ENCODE peak calls at places on chromosomes 1 and 21, in six cellular contexts. R is CD8-positive, alpha-beta memory T cell; Z is iris pigment epithelial cell; M is HEK293T; D is lower leg skin; I is activated CD4-positive, alpha-beta T cell treated with anti-CD3 and anti-CD28 coated beads for 4 hours. Y is an unnamed sample.

GRCh38 chr21:16851054-16851453 is 661.8 kb upstream of the CXADR start:
- DNase-seq in R (no peak), Z (no peak), M (no peak), D (no peak), I (no peak), Y (no peak)

GRCh38 chr1:79055856-79056255 is 49.3 kb upstream of the ADGRL4 start:
- DNase-seq in R (no peak), Z (no peak), M (no peak), D (no peak), I (no peak), Y (no peak)

GRCh38 chr1:150973826-150974579 is 632 bp downstream of the CERS2 start:
- DNase-seq in R (peak), Z (no peak), M (peak), D (no peak), I (peak), Y (peak)

GRCh38 chr1:8660455-8660854 is 157.0 kb downstream of the RERE start:
- DNase-seq in R (no peak), Z (peak), M (no peak), D (peak), I (no peak), Y (no peak)

GRCh38 chr1:41390171-41390570 is 28.9 kb downstream of the FOXO6 start:
- DNase-seq in R (no peak), Z (no peak), M (no peak), D (no peak), I (no peak), Y (no peak)

GRCh38 chr1:6646499-6647148 is 22.0 kb downstream of the THAP3 start:
- DNase-seq in R (no peak), Z (peak), M (peak), D (no peak), I (peak), Y (peak)

GRCh38 chr1:204532832-204533231 is 16.6 kb downstream of the MDM4 start:
- DNase-seq in R (no peak), Z (no peak), M (no peak), D (no peak), I (no peak), Y (no peak)

GRCh38 chr1:32273389-32274208 is 18.3 kb upstream of the HDAC1 start:
- DNase-seq in R (peak), Z (no peak), M (no peak), D (no peak), I (peak), Y (peak)

GRCh38 chr1:245682638-245683376 is 528.0 kb downstream of the KIF26B start:
- DNase-seq in R (no peak), Z (no peak), M (no peak), D (peak), I (no peak), Y (no peak)

GRCh38 chr1:8589571-8589970 is 227.9 kb downstream of the RERE start:
- DNase-seq in R (no peak), Z (no peak), M (no peak), D (no peak), I (no peak), Y (no peak)

GRCh38 chr1:60573121-60573520 is 499.6 kb upstream of the C1orf87 start:
- DNase-seq in R (no peak), Z (peak), M (no peak), D (no peak), I (no peak), Y (no peak)

GRCh38 chr1:217630711-217631591 is at the start of the genes GPATCH2 and SPATA17:
- DNase-seq in R (peak), Z (peak), M (peak), D (peak), I (peak), Y (peak)

GRCh38 chr1:72184099-72184695 is 98.1 kb downstream of the NEGR1 start:
- DNase-seq in R (no peak), Z (no peak), M (no peak), D (no peak), I (no peak), Y (no peak)

GRCh38 chr21:14454642-14455009 is 71.7 kb upstream of the HSPA13 start:
- DNase-seq in R (no peak), Z (no peak), M (no peak), D (no peak), I (no peak), Y (no peak)

GRCh38 chr1:33718166-33718565 is 145.7 kb upstream of the HMGB4 start:
- DNase-seq in R (no peak), Z (no peak), M (no peak), D (peak), I (no peak), Y (no peak)

GRCh38 chr1:44784094-44785026 is 3.6 kb downstream of the BEST4 start:
- DNase-seq in R (no peak), Z (no peak), M (no peak), D (no peak), I (no peak), Y (no peak)

GRCh38 chr1:18373882-18374493 is 106.7 kb upstream of the KLHDC7A start:
- DNase-seq in R (no peak), Z (no peak), M (peak), D (no peak), I (no peak), Y (no peak)

GRCh38 chr1:95652423-95652958 is 418.5 kb downstream of the RWDD3 start:
- DNase-seq in R (no peak), Z (no peak), M (no peak), D (no peak), I (no peak), Y (no peak)

GRCh38 chr1:98045211-98046030 is 124.6 kb upstream of the DPYD start:
- DNase-seq in R (no peak), Z (peak), M (no peak), D (no peak), I (no peak), Y (no peak)

GRCh38 chr1:31595836-31596736 is 19.8 kb downstream of the TINAGL1 start:
- DNase-seq in R (no peak), Z (no peak), M (no peak), D (peak), I (no peak), Y (no peak)

GRCh38 chr1:93330617-93331016 is 15.1 kb upstream of the DR1 start:
- DNase-seq in R (no peak), Z (no peak), M (no peak), D (no peak), I (no peak), Y (no peak)

GRCh38 chr1:21866629-21867009 is 54.6 kb downstream of the LDLRAD2 start:
- DNase-seq in R (no peak), Z (no peak), M (no peak), D (no peak), I (no peak), Y (no peak)

GRCh38 chr1:156165083-156165482 is 11.7 kb downstream of the SEMA4A start:
- DNase-seq in R (no peak), Z (no peak), M (no peak), D (no peak), I (no peak), Y (no peak)

GRCh38 chr1:161195171-161195570 is 3.7 kb downstream of the ADAMTS4 start:
- DNase-seq in R (no peak), Z (no peak), M (no peak), D (no peak), I (no peak), Y (no peak)

GRCh38 chr1:25565188-25565591 is 21.8 kb downstream of the LDLRAP1 start:
- DNase-seq in R (no peak), Z (peak), M (no peak), D (no peak), I (peak), Y (no peak)

GRCh38 chr1:17251699-17252376 is 2.9 kb downstream of the PADI3 start:
- DNase-seq in R (no peak), Z (peak), M (no peak), D (no peak), I (no peak), Y (no peak)

GRCh38 chr1:94542088-94542671 is 621 bp upstream of the F3 start:
- DNase-seq in R (no peak), Z (no peak), M (no peak), D (peak), I (no peak), Y (no peak)

GRCh38 chr21:46119565-46120271 is 21.8 kb downstream of the COL6A2 start:
- DNase-seq in R (no peak), Z (no peak), M (no peak), D (peak), I (no peak), Y (no peak)

GRCh38 chr21:31552826-31553225 is 106.7 kb upstream of the SOD1 start:
- DNase-seq in R (no peak), Z (no peak), M (no peak), D (no peak), I (no peak), Y (no peak)

GRCh38 chr1:234985007-234985370 is 143.6 kb downstream of the TOMM20 start:
- DNase-seq in R (no peak), Z (no peak), M (no peak), D (peak), I (no peak), Y (no peak)